ENCODE peak calls at places on chromosomes 11 and 22, in five cellular contexts. L is H9, F is neuronal stem cell, E is H1, Y is trophoblast cell. X is an unnamed sample.
A peak's percentile ranks its signal among the peaks of the same experiment; 100 is the strongest.

GRCh38 chr11:44784438-44784760 is 57.6 kb downstream of the TSPAN18 start:
- DNase-seq in L (no peak), E (no peak), Y (no peak), F (no peak), X (no peak)

GRCh38 chr11:49208006-49208721 is at the start of gene FOLH1:
- DNase-seq in F (peak; percentile 5), Y (no peak), L (peak; percentile 42), E (peak; percentile 51), X (no peak)

GRCh38 chr11:14094481-14095037 is 132.0 kb downstream of the SPON1 start:
- DNase-seq in L (no peak), F (no peak), Y (no peak), E (no peak), X (no peak)

GRCh38 chr22:29719894-29720645 is at the start of gene CABP7:
- DNase-seq in F (no peak), L (no peak), E (no peak), Y (no peak), X (no peak)

GRCh38 chr22:46187862-46188261 is 37.5 kb downstream of the PPARA start:
- DNase-seq in Y (no peak), L (no peak), F (no peak), E (no peak), X (no peak)

GRCh38 chr11:1073261-1073724 is 1.4 kb upstream of the MUC2 start:
- DNase-seq in F (no peak), E (peak; percentile 41), Y (no peak), L (no peak), X (no peak)

GRCh38 chr11:14067686-14068085 is 105.2 kb downstream of the SPON1 start:
- DNase-seq in E (no peak), L (no peak), Y (no peak), F (no peak), X (no peak)

GRCh38 chr22:24142241-24142640 is 39.0 kb upstream of the SUSD2 start:
- DNase-seq in F (no peak), Y (peak; percentile 72), E (no peak), L (no peak), X (no peak)

GRCh38 chr11:108635106-108635505 is 29.8 kb upstream of the DDX10 start:
- DNase-seq in Y (peak; percentile 72), E (no peak), L (no peak), F (no peak), X (no peak)

GRCh38 chr11:12692238-12693074 is 18.2 kb downstream of the TEAD1 start:
- DNase-seq in Y (no peak), F (no peak), L (no peak), E (no peak), X (peak; percentile 97)

GRCh38 chr11:83809274-83809673 is 523.1 kb upstream of the CCDC90B start:
- DNase-seq in F (no peak), Y (no peak), L (no peak), E (no peak), X (no peak)

GRCh38 chr11:12112731-12113130 is 2.3 kb downstream of the MICAL2 start:
- DNase-seq in Y (no peak), F (no peak), L (no peak), E (no peak), X (no peak)

GRCh38 chr11:30917859-30918478 is 331.8 kb upstream of the MPPED2 start:
- DNase-seq in Y (no peak), L (no peak), F (peak; percentile 72), E (no peak), X (peak; percentile 56)

GRCh38 chr11:122197055-122197987 is 81.3 kb upstream of the BLID start:
- DNase-seq in F (no peak), E (no peak), L (no peak), Y (no peak), X (peak; percentile 98)

GRCh38 chr11:112968988-112969714 is 7.9 kb downstream of the NCAM1 start:
- DNase-seq in L (no peak), E (no peak), Y (no peak), F (no peak), X (peak; percentile 47)

GRCh38 chr11:85042368-85042767 is 584.8 kb downstream of the DLG2 start:
- DNase-seq in L (no peak), E (no peak), F (peak; percentile 40), Y (no peak), X (no peak)

GRCh38 chr11:36010010-36010740 is 66.3 kb downstream of the LDLRAD3 start:
- DNase-seq in Y (no peak), E (no peak), L (no peak), F (no peak), X (peak; percentile 23)

GRCh38 chr11:15568440-15568839 is 453.7 kb downstream of the INSC start:
- DNase-seq in L (no peak), Y (no peak), F (no peak), E (peak; percentile 24), X (no peak)

GRCh38 chr22:49380828-49381114 is 446.9 kb downstream of the BRD1 start:
- DNase-seq in F (no peak), E (no peak), Y (no peak), L (no peak), X (no peak)

GRCh38 chr11:75311858-75312288 is 39.6 kb downstream of the ARRB1 start:
- DNase-seq in F (no peak), Y (no peak), L (no peak), E (no peak), X (peak; percentile 70)

GRCh38 chr11:115993613-115994012 is 489.4 kb upstream of the CADM1 start:
- DNase-seq in L (no peak), F (no peak), E (no peak), Y (no peak), X (no peak)

GRCh38 chr11:115999437-115999836 is 495.2 kb upstream of the CADM1 start:
- DNase-seq in E (no peak), F (no peak), Y (no peak), L (no peak), X (no peak)

GRCh38 chr11:115996125-115996807 is 492.1 kb upstream of the CADM1 start:
- DNase-seq in F (no peak), E (no peak), Y (no peak), L (no peak), X (no peak)

DNA sequence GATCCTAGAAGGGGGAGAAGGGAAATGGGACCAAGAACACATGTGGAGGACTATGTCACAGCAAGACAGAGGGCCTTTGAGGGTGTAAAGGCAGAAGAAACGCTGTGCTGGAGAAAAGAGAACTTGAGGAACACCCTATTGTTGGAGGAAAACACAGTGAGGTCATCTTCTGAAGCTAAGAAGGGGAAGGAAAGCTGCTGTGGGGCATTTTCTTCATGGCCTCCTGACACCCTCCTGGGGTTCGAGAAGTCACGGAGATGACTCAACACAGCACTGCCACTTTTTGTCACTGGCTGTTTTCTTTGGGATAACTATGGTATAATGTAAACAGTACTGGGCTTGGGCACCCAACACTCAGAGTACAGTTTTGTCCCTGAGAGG is 492.6 kb upstream of the CADM1 start:
- DNase-seq in F (no peak), L (no peak), E (no peak), Y (no peak), X (no peak)
- H2BK12ac ChIP-seq in F (no peak overlapping the region), L (no peak overlapping the region), E (no peak overlapping the region), Y (no peak overlapping the region), X (no peak overlapping the region)

GRCh38 chr11:64400096-64400495 is 41.1 kb downstream of the RPS6KA4 start:
- DNase-seq in E (no peak), L (no peak), Y (no peak), F (no peak), X (no peak)

GRCh38 chr11:64391839-64392238 is 32.9 kb downstream of the RPS6KA4 start:
- DNase-seq in Y (no peak), L (no peak), E (no peak), F (no peak), X (no peak)

GRCh38 chr11:64400667-64401066 is 41.7 kb downstream of the RPS6KA4 start:
- DNase-seq in E (no peak), F (no peak), Y (no peak), L (no peak), X (no peak)

GRCh38 chr11:64395545-64396078 is 36.6 kb downstream of the RPS6KA4 start:
- DNase-seq in L (no peak), Y (no peak), E (no peak), F (no peak), X (no peak)

GRCh38 chr11:64396079-64396591 is 37.2 kb downstream of the RPS6KA4 start:
- DNase-seq in Y (no peak), F (no peak), L (peak; percentile 78), E (peak; percentile 62), X (peak; percentile 74)
- H3K4ac ChIP-seq in Y (no peak overlapping the region), F (no peak overlapping the region), L (no peak overlapping the region), E (no peak overlapping the region), X (no peak overlapping the region)

GRCh38 chr11:94636388-94636787 is 69.2 kb downstream of the PIWIL4 start:
- DNase-seq in F (no peak), E (peak; percentile 19), Y (no peak), L (no peak), X (no peak)

GRCh38 chr11:94638902-94639373 is 71.8 kb downstream of the PIWIL4 start:
- DNase-seq in E (peak; percentile 17), F (no peak), L (no peak), Y (no peak), X (peak; percentile 78)

GRCh38 chr11:94641167-94641761 is 74.1 kb downstream of the PIWIL4 start:
- DNase-seq in Y (no peak), F (no peak), L (no peak), E (peak; percentile 40), X (no peak)

GRCh38 chr11:94638278-94638901 is 71.2 kb downstream of the PIWIL4 start:
- DNase-seq in Y (peak; percentile 15), L (no peak), F (no peak), E (peak; percentile 16), X (peak; percentile 14)

GRCh38 chr11:94639901-94640721 is 72.9 kb downstream of the PIWIL4 start:
- DNase-seq in E (peak; percentile 40), L (peak; percentile 61), F (no peak), Y (no peak), X (no peak)
- H2BK12ac ChIP-seq in E (peak overlapping the region; percentile 97), L (no peak overlapping the region), F (no peak overlapping the region), Y (no peak overlapping the region), X (no peak overlapping the region)

GRCh38 chr22:48241658-48242057 is 1479.2 kb downstream of the TBC1D22A start:
- DNase-seq in L (peak; percentile 14), Y (no peak), E (peak; percentile 30), F (no peak), X (no peak)

GRCh38 chr22:48238966-48239365 is 1476.5 kb downstream of the TBC1D22A start:
- DNase-seq in F (no peak), Y (no peak), L (no peak), E (no peak), X (no peak)

GRCh38 chr22:48239461-48240164 is 1477.2 kb downstream of the TBC1D22A start:
- DNase-seq in Y (no peak), L (no peak), E (no peak), F (peak; percentile 73), X (no peak)

GRCh38 chr22:48240935-48241230 is 1478.4 kb downstream of the TBC1D22A start:
- DNase-seq in F (no peak), E (peak; percentile 29), Y (no peak), L (peak; percentile 3), X (no peak)

DNA sequence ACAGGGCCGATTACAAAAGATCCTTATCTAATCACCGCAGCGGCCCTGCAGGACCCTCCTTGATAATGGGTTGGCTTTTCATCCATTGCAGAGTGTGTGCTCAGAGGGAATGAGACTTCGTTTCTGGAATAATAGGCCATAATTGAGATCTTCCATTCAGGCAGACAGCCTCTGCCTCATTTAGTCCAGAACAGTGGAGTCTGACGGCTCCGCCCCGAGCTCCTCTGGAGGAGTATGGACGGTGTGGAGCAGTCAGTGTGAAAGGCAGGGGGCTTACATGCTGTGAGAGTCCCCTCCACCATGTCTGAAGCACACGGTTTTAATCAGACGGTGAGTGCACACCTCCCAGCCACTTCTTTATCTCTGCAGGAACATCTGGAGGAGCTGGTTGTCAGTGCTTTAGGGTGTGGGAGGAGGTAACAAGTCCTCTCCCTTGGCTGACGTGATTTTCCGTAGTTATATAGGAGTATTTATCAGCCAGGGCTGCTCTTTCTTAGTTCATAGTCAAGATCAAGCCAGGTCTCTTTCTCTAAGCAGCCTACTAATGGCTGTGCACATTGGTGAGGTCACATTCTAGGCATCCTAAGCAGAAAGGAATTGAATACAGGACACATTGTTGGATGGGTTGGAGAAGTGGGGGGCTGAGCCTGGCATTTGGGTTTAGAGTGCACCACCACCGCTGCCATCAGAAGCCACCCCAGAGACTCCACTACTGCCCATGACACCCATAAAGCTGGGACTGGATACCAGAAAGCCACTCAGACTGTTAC is 1477.9 kb downstream of the TBC1D22A start:
- DNase-seq in L (no peak), E (no peak), F (peak; percentile 71), Y (no peak), X (no peak)
- H3K4ac ChIP-seq in L (no peak overlapping the region), E (no peak overlapping the region), F (no peak overlapping the region), Y (no peak overlapping the region), X (no peak overlapping the region)

X was measured in mesenchymal stem cell.